ENCODE peak calls at places on chromosomes 11 and 22, in eight cellular contexts. S is Peyer's patch, O is neural crest cell, R is upper lobe of right lung, C is HFFc6, P is HCT116, Q is left lung, F is RWPE1. H is an unnamed sample.
A peak's percentile ranks its signal among the peaks of the same experiment; 100 is the strongest.

GRCh38 chr11:108307751-108308150 is 84.9 kb downstream of the ATM start:
- DNase-seq in C (no peak), R (no peak), O (no peak), S (no peak), F (no peak), Q (no peak), P (no peak), H (no peak)

GRCh38 chr11:96050435-96051182 is 126.7 kb upstream of the MTMR2 start:
- DNase-seq in Q (no peak), O (no peak), R (no peak), P (no peak), F (no peak), C (peak; percentile 78), S (no peak), H (no peak)

GRCh38 chr11:31958086-31958735 is 132.7 kb upstream of the RCN1 start:
- DNase-seq in P (peak; percentile 40), R (peak; percentile 77), C (peak; percentile 39), Q (peak; percentile 56), O (peak; percentile 76), F (peak; percentile 35), S (peak; percentile 69), H (no peak)

GRCh38 chr11:123536690-123537437 is 106.8 kb downstream of the GRAMD1B start:
- DNase-seq in C (peak; percentile 47), S (no peak), F (no peak), P (no peak), O (no peak), Q (no peak), R (no peak), H (no peak)

GRCh38 chr22:28955817-28956216 is 72.4 kb downstream of the ZNRF3 start:
- DNase-seq in R (no peak), F (no peak), P (no peak), C (no peak), Q (no peak), O (no peak), S (peak; percentile 78), H (no peak)

GRCh38 chr11:28879869-28880268 is 771.7 kb downstream of the METTL15 start:
- DNase-seq in F (no peak), R (no peak), Q (no peak), S (no peak), O (no peak), C (no peak), P (no peak), H (no peak)

GRCh38 chr22:30016596-30016995 is 63.7 kb upstream of the HORMAD2 start:
- DNase-seq in P (no peak), C (peak; percentile 39), F (no peak), R (no peak), Q (no peak), O (no peak), S (no peak), H (no peak)

GRCh38 chr11:78318321-78318720 is 99.3 kb downstream of the GAB2 start:
- DNase-seq in C (no peak), F (no peak), Q (no peak), S (no peak), R (no peak), P (no peak), O (peak; percentile 5), H (no peak)

GRCh38 chr11:76807206-76807875 is 24.2 kb downstream of the TSKU start:
- DNase-seq in F (no peak), Q (peak; percentile 84), S (peak; percentile 94), O (peak; percentile 96), C (peak; percentile 62), R (peak; percentile 90), P (no peak), H (peak; percentile 59)

GRCh38 chr22:19490628-19491230 is 11.0 kb downstream of the CDC45 start:
- DNase-seq in R (no peak), C (no peak), S (no peak), O (no peak), F (no peak), P (no peak), Q (no peak), H (no peak)

GRCh38 chr22:23075525-23076216 is 5.4 kb downstream of the GNAZ start:
- DNase-seq in S (peak; percentile 78), F (no peak), O (no peak), C (no peak), Q (no peak), P (no peak), R (no peak), H (no peak)

GRCh38 chr22:30186048-30186447 is 60.5 kb downstream of the LIF start:
- DNase-seq in F (no peak), C (no peak), O (no peak), Q (no peak), P (no peak), S (no peak), R (no peak), H (no peak)

GRCh38 chr22:47033648-47034000 is 271.2 kb downstream of the TBC1D22A start:
- DNase-seq in Q (peak; percentile 23), C (no peak), S (no peak), O (no peak), P (no peak), F (no peak), R (peak; percentile 60), H (no peak)

GRCh38 chr22:30205281-30206115 is 41.1 kb downstream of the LIF start:
- DNase-seq in Q (no peak), S (peak; percentile 59), O (no peak), P (no peak), R (no peak), C (peak; percentile 93), F (peak; percentile 33), H (peak; percentile 79)

GRCh38 chr11:47998345-47998732 is 18.0 kb downstream of the PTPRJ start:
- DNase-seq in R (no peak), S (no peak), F (no peak), P (no peak), O (no peak), C (no peak), Q (no peak), H (no peak)

GRCh38 chr11:27716850-27717249 is 16.6 kb upstream of the BDNF start:
- DNase-seq in C (peak; percentile 57), O (no peak), R (no peak), S (no peak), Q (no peak), F (no peak), P (no peak), H (no peak)

GRCh38 chr22:43798492-43798891 is 13.6 kb downstream of the EFCAB6 start:
- DNase-seq in F (no peak), S (no peak), R (no peak), C (no peak), O (no peak), Q (no peak), P (no peak), H (no peak)

GRCh38 chr11:69911310-69912160 is 92.3 kb upstream of the FGF3 start:
- DNase-seq in C (no peak), S (peak; percentile 34), R (peak; percentile 57), P (no peak), Q (peak; percentile 19), F (no peak), O (no peak), H (peak; percentile 47)

GRCh38 chr22:26529345-26529744 is 17.1 kb upstream of the TFIP11 start:
- DNase-seq in S (no peak), P (no peak), C (no peak), R (peak; percentile 66), F (peak; percentile 26), Q (peak; percentile 58), O (no peak), H (peak; percentile 74)

GRCh38 chr22:33743756-33744155 is 176.5 kb downstream of the LARGE1 start:
- DNase-seq in P (no peak), C (no peak), O (no peak), R (no peak), Q (no peak), F (no peak), S (no peak), H (no peak)

DNA sequence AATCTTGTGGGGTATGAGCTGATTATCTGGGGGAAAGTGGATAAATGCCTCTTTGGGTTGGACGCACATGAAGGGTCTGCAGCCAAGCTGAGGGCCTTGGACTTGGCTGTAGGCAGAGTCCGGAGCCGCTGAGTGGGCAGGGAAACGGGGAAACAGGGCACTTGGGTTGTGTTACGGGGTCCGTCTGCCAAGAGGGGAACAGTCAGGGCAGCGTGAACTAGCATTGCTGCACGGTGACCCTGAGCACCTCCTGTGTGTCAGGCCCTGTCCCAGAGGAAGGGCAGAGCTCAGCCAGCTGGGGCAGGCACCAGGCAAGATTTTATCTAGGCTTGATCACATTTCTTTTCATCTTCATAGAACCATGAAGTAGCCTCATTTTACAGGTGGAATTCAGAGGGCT is 11.9 kb downstream of the FAM83F start:
- DNase-seq in F (no peak), S (no peak), O (no peak), R (no peak), Q (no peak), C (no peak), P (no peak), H (no peak)
- TF ChIP-seq CTCF in F (no peak), S (no peak), O (no peak), R (no peak), Q (no peak), C (no peak), P (no peak), H (no peak)

GRCh38 chr11:74391193-74391592 is 7.0 kb downstream of the PGM2L1 start:
- DNase-seq in Q (no peak), C (no peak), P (no peak), O (no peak), F (no peak), R (no peak), S (no peak), H (no peak)

GRCh38 chr11:74390697-74391096 is 7.5 kb downstream of the PGM2L1 start:
- DNase-seq in C (no peak), Q (no peak), F (no peak), P (no peak), S (no peak), R (no peak), O (no peak), H (no peak)

GRCh38 chr11:74384641-74385040 is 13.6 kb downstream of the PGM2L1 start:
- DNase-seq in R (no peak), Q (no peak), F (no peak), C (no peak), S (no peak), O (no peak), P (no peak), H (no peak)

GRCh38 chr11:74388678-74389327 is 9.4 kb downstream of the PGM2L1 start:
- DNase-seq in F (peak; percentile 36), P (no peak), C (peak; percentile 46), Q (peak; percentile 40), O (peak; percentile 38), S (peak; percentile 88), R (no peak), H (no peak)
- TF ChIP-seq CTCF in F (peak; percentile 87), P (peak; percentile 47), C (peak; percentile 89), Q (peak; percentile 73), O (peak; percentile 83), S (peak; percentile 85), R (peak; percentile 84), H (peak; percentile 88)

GRCh38 chr11:133164986-133165385 is 367.3 kb downstream of the OPCML start:
- DNase-seq in P (no peak), S (no peak), O (no peak), F (no peak), C (no peak), R (no peak), Q (no peak), H (no peak)
- TF ChIP-seq CTCF in P (no peak), S (no peak), O (no peak), F (no peak), C (no peak), R (no peak), Q (no peak), H (no peak)

DNA sequence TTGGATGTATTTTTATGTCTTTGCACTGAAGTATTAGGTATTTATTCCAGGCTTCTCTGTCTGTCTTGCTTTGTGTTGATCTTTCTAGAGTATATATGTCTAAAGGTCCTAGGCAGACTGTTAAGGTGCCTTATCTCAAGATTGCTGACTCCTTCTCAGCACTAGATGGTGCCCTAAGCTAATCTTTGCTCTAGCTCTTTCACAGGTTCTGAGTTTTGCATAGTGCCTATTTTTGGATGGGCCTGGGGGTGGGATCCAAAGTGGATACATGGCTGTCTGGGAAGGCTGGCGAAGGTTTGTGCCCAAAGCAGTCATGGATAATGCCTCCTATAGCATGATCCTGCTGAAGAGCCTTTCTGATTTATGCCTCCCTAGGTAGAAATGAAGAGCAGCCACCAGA is 154.9 kb downstream of the TRPC6 start:
- DNase-seq in Q (no peak), P (peak; percentile 29), S (no peak), O (no peak), F (no peak), R (no peak), C (peak; percentile 13), H (no peak)
- TF ChIP-seq CTCF in Q (peak; percentile 8), P (peak; percentile 34), S (peak; percentile 32), O (peak; percentile 54), F (peak; percentile 36), R (peak; percentile 33), C (peak; percentile 56), H (no peak)

H was measured in CD14-positive monocyte.